ENCODE peak calls at places on chromosome 19, in seven cellular contexts. H is stomach, E is right lobe of liver, C is gastrocnemius medialis, L is suprapubic skin, I is A549, F is IMR-90. D is an unnamed sample. For H3K9me3, the result is how much of the 10 kb centered on the place peaks cover.

GRCh38 chr19:52188822-52189744 is 769 bp upstream of the PPP2R1A start:
- DNase-seq in H (no peak), E (peak), C (no peak), L (peak), I (no peak), F (no peak), D (peak)

GRCh38 chr19:46423194-46423593 is 5.5 kb downstream of the PNMA8C start:
- DNase-seq in H (no peak), E (no peak), C (no peak), L (no peak), I (no peak), F (no peak), D (no peak)

GRCh38 chr19:5880604-5881078 is 10.3 kb upstream of the FUT5 start:
- DNase-seq in H (no peak), E (peak), C (no peak), L (no peak), I (no peak), F (peak), D (peak)

GRCh38 chr19:37902668-37903067 is 3.7 kb downstream of the WDR87 start:
- DNase-seq in H (peak), E (peak), C (peak), L (peak), I (peak), F (peak), D (peak)

GRCh38 chr19:58227964-58228583 is 640 bp upstream of the ZNF544 start:
- DNase-seq in H (no peak), E (no peak), C (no peak), L (no peak), I (no peak), F (no peak), D (no peak)

GRCh38 chr19:495440-496332 is 600 bp upstream of the MADCAM1 start:
- DNase-seq in H (no peak), E (no peak), C (no peak), L (no peak), I (peak), F (peak), D (no peak)

GRCh38 chr19:58265100-58265499 is 13.7 kb upstream of the ZNF8 start:
- DNase-seq in H (no peak), E (no peak), C (no peak), L (no peak), I (no peak), F (no peak), D (no peak)

GRCh38 chr19:35076657-35077056 is 35.1 kb downstream of the HPN start:
- DNase-seq in H (no peak), E (no peak), C (no peak), L (no peak), I (no peak), F (no peak), D (no peak)

GRCh38 chr19:54364775-54365257 is at the start of gene LAIR1:
- DNase-seq in H (peak), E (no peak), C (peak), L (no peak), I (no peak), F (no peak), D (peak)

GRCh38 chr19:8307965-8308866 is at the start of gene CD320:
- DNase-seq in H (peak), E (peak), C (peak), L (peak), I (peak), F (peak), D (peak)

DNA sequence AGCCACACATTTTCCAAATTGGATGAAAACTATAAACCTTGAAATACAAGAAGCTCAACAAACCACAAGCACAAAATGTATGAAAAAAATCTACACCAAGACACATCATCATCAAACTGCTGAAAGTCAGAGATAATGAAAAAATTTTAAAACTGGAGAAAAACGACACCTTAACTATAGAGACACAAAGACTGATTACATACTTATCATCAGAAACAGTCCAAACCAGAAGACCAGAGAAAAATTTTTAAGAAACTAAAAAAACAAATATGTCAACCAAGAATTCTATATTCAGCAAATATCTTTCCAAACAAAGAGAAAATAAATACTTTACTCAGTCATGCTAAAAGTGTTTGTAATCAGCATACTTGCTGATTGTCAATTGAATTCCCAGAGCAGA is 8.5 kb upstream of the ZNF823 start:
- DNase-seq in H (no peak), E (no peak), C (no peak), L (no peak), I (no peak), F (no peak), D (no peak)
- H3K27ac ChIP-seq in H (no peak), E (no peak), C (no peak), L (no peak), I (no peak), F (no peak), D (no peak)

GRCh38 chr19:45216677-45217076 is 28.5 kb downstream of the EXOC3L2 start:
- DNase-seq in H (no peak), E (no peak), C (no peak), L (no peak), I (no peak), F (no peak), D (no peak)

GRCh38 chr19:45218887-45219780 is 26.1 kb downstream of the EXOC3L2 start:
- DNase-seq in H (no peak), E (no peak), C (no peak), L (no peak), I (no peak), F (no peak), D (no peak)

GRCh38 chr19:45218426-45218825 is 26.8 kb downstream of the EXOC3L2 start:
- DNase-seq in H (no peak), E (no peak), C (no peak), L (no peak), I (no peak), F (no peak), D (no peak)

GRCh38 chr19:45217957-45218334 is 27.3 kb downstream of the EXOC3L2 start:
- DNase-seq in H (no peak), E (no peak), C (no peak), L (no peak), I (no peak), F (no peak), D (no peak)

DNA sequence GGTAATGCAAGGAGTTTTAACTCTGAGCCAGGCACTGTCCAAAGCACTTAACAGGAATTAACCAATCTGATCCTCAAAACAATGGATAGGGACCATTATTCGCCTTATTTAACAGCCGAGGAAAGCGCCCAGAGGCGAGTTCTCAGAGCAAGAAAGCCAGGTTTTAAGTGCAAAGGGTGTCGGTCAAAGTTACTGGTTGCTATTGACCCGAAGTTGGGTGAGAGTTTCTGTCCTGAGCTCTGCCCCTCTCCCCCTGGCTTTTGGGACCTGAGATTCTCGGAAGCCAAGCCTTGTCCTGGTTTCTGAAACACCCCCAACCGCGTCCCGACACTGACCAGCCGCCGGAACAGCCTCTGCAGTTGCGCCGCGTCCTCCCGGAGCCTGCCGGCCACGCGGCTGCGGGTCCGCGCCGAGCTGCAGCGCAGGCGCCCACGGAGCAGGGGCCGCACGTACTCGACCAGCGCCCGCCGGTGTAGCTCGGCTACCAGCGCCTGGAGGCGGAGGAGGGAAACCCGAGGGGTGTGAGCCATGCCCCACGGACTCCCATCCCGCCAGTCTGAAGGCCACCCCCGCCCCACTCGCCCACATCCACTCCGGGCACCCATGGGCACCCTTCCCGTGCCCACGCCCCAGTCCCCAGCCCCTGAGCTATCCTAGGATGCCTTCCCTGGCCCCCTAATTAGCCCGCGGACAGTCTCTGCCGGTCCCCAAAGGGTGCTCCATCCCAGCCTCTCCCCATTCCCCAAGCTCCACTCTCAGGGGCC is 27.8 kb downstream of the EXOC3L2 start:
- DNase-seq in H (no peak), E (no peak), C (no peak), L (no peak), I (no peak), F (no peak), D (no peak)
- TF ChIP-seq POLR2A in H (no peak), E (no peak), C (no peak), L (no peak), I (no peak), F (no peak), D (no peak)

DNA sequence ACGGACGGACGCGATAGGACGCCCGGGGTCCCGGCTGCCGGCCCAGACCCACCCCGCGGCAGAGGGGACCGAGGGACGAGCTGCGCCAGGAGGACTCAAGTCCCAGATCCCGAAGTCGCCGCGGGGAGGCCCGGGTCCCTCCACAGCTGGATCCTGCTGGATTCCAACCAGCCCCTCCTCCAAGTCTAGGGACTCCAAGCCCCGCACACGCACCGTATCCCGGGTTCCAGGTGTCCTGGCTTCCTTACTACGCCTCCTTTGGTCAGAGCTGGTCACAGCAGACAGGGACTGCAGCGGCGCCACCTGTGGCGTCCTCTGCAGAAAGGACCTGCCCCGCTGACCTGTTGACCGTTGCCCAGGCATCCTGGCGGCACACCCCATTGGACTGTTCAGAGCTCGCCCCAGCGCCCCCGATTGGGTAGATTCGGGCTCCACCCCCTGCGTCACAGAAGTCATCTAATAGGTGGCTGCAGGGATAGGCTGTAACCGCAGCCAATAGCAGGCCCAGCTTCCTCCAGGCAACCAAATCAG is 29.0 kb upstream of the ZNF709 start:
- DNase-seq in H (no peak), E (no peak), C (no peak), L (no peak), I (no peak), F (no peak), D (peak)
- H3K9me3 ChIP-seq in H (under half), E (under half), C (under half), L (under half), I (under half), F (half or more), D (under half)

DNA sequence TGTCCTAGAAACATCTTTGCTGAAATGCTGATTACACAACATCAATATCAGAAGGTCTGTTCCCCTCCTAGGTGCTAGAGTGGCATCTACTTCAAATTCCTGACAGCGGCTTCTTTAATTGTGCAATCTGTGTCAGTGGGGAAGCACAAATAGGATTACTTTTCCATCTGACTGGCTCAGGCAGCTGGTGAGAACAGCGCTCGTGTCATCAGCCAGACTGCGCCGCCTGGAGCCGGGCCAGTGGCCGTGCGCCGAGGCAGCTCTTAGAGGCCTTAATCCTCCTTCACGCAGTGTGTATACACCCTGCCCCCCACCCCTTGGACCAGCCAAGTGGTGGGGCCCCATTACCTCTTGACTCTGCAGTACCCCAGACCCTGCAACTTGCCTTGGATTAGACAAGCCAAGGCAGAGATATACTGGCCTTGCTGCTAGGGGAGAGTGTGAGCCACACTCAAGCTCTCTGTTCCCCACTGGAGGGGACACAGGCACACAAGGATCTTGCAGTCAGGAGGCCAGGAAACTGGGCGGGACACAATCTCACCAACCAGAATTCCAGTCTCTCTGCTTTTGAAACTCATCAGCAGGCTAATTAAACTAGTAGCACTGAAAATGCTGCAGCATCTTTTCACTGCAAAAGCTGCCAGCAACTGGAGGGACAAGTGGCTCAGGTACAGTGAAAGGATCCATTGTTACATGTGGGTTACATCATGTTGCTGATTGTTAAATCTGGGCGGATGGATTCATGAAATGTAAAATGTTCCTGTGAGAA is 48.9 kb upstream of the EPHX3 start:
- DNase-seq in H (peak), E (peak), C (peak), L (peak), I (no peak), F (peak), D (peak)
- H3K27ac ChIP-seq in H (peak), E (peak), C (peak), L (peak), I (peak), F (peak), D (peak)

DNA sequence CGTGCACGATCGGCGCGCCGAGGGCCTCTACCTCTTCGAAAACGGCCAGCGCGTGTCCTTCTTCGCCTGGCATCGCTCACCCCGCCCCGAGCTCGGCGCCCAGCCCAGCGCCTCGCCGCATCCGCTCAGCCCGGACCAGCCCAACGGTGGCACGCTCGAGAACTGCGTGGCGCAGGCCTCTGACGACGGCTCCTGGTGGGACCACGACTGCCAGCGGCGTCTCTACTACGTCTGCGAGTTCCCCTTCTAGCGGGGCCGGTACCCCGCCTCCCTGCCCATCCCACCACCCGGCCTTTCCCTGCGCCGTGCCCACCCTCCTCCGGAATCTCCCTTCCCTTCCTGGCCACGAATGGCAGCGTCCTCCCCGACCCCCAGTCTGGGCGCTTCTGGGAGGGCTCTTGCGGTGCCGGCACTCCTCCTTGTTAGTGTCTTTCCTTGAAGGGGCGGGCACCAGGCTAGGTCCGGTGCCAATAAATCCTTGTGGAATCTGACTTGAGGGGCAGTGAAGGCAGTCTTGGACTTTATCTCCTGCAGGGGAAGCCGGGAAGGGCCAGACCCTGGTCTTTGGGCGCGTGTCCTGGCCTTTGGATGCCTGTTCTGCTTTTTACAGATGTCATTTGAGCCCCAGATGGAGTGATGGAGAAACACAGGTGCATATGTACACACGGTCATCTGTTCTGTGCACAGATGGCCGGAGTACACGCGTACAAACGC is 2.2 kb downstream of the CLEC11A start:
- DNase-seq in H (no peak), E (no peak), C (no peak), L (no peak), I (no peak), F (no peak), D (no peak)
- TF ChIP-seq POLR2A in H (no peak), E (no peak), C (no peak), L (no peak), I (no peak), F (no peak), D (no peak)